ENCODE peak calls at places on chromosomes 6 and 20, in seven cellular contexts. E is neuronal stem cell, I is endothelial cell, G is fibroblast of mammary gland, Z is LoVo, C is T-helper 2 cell, M is gastrocnemius medialis. T is an unnamed sample.

GRCh38 chr20:23200914-23201313 is 114.8 kb upstream of the CD93 start:
- DNase-seq in M (no peak), G (peak; percentile 19), C (no peak), Z (peak; percentile 32), I (peak; percentile 50), E (no peak), T (peak; percentile 30)

GRCh38 chr20:58137651-58138265 is 90.7 kb downstream of the ANKRD60 start:
- DNase-seq in M (no peak), E (no peak), Z (no peak), I (no peak), C (no peak), G (no peak), T (no peak)

GRCh38 chr6:159013229-159013628 is 13.2 kb upstream of the RSPH3 start:
- DNase-seq in C (no peak), I (no peak), E (no peak), M (no peak), G (peak; percentile 67), Z (no peak), T (no peak)

GRCh38 chr20:2303693-2304092 is 7.9 kb downstream of the TGM3 start:
- DNase-seq in I (no peak), M (no peak), C (no peak), G (no peak), E (no peak), Z (peak; percentile 28), T (no peak)

GRCh38 chr20:47262008-47262364 is 94.5 kb downstream of the ZMYND8 start:
- DNase-seq in E (no peak), G (no peak), C (no peak), I (no peak), M (no peak), Z (no peak), T (no peak)

GRCh38 chr6:109428889-109429477 is 11.4 kb downstream of the PPIL6 start:
- DNase-seq in M (no peak), G (peak; percentile 67), Z (no peak), C (no peak), E (no peak), I (no peak), T (peak; percentile 46)

GRCh38 chr6:31719001-31719400 is 2.5 kb downstream of the LY6G6C start:
- DNase-seq in G (no peak), Z (no peak), M (no peak), C (no peak), I (no peak), E (no peak), T (no peak)

GRCh38 chr6:39088331-39088730 is 26.7 kb downstream of the SAYSD1 start:
- DNase-seq in E (peak; percentile 73), I (peak; percentile 59), M (peak; percentile 15), Z (peak; percentile 11), G (peak; percentile 43), C (no peak), T (peak; percentile 62)

GRCh38 chr20:64188682-64189529 is 24.7 kb downstream of the MYT1 start:
- DNase-seq in E (peak; percentile 63), I (peak; percentile 35), G (peak; percentile 15), C (no peak), Z (peak; percentile 28), M (no peak), T (peak; percentile 49)

GRCh38 chr6:105359419-105360366 is 43.2 kb downstream of the PREP start:
- DNase-seq in I (no peak), E (no peak), M (no peak), G (peak; percentile 95), C (no peak), Z (no peak), T (peak; percentile 94)

GRCh38 chr20:31716818-31717477 is 5.7 kb downstream of the BCL2L1 start:
- DNase-seq in C (no peak), G (no peak), E (no peak), I (no peak), Z (no peak), M (no peak), T (no peak)